ENCODE peak calls at places on chromosomes 4 and X, in ten cellular contexts. T, G, L, I, P, D, E, B, F and H are unnamed samples. For H3K27me3, the result is how much of the 10 kb centered on the place peaks cover.

GRCh38 chrX:111170017-111170416 is 74.0 kb downstream of the PAK3 start:
- DNase-seq in T (no peak), G (no peak), L (peak), I (no peak), P (no peak), D (no peak), E (no peak), B (no peak), F (no peak), H (no peak)

GRCh38 chrX:53080628-53081580 is 1.3 kb upstream of the TSPYL2 start:
- DNase-seq in T (no peak), G (no peak), L (peak), I (peak), P (no peak), D (no peak), E (no peak), B (peak), F (peak), H (peak)

GRCh38 chr4:63460075-63460474 is 949.2 kb downstream of the TECRL start:
- DNase-seq in T (no peak), G (no peak), L (no peak), I (no peak), P (no peak), D (no peak), E (no peak), B (no peak), F (no peak), H (no peak)

GRCh38 chr4:141643557-141643956 is 7.2 kb downstream of the IL15 start:
- DNase-seq in T (no peak), G (no peak), L (peak), I (peak), P (no peak), D (no peak), E (peak), B (no peak), F (no peak), H (peak)

GRCh38 chrX:129678176-129678880 is 23.6 kb upstream of the APLN start:
- DNase-seq in T (peak), G (no peak), L (peak), I (no peak), P (peak), D (peak), E (no peak), B (peak), F (peak), H (peak)

GRCh38 chr4:110231869-110232268 is 33.5 kb upstream of the ELOVL6 start:
- DNase-seq in T (no peak), G (no peak), L (no peak), I (no peak), P (no peak), D (no peak), E (no peak), B (no peak), F (no peak), H (no peak)

GRCh38 chrX:38275615-38276014 is 51.7 kb downstream of the RPGR start:
- DNase-seq in T (no peak), G (no peak), L (peak), I (peak), P (no peak), D (no peak), E (peak), B (no peak), F (no peak), H (peak)

GRCh38 chr4:157221426-157221894 is 932 bp downstream of the GRIA2 start:
- DNase-seq in T (no peak), G (no peak), L (peak), I (no peak), P (no peak), D (no peak), E (no peak), B (peak), F (no peak), H (no peak)

GRCh38 chrX:47556045-47556623 is 4.9 kb upstream of the ARAF start:
- DNase-seq in T (peak), G (peak), L (peak), I (peak), P (peak), D (peak), E (no peak), B (peak), F (peak), H (peak)

GRCh38 chrX:79715448-79715847 is 299.1 kb upstream of the TBX22 start:
- DNase-seq in T (no peak), G (no peak), L (no peak), I (no peak), P (no peak), D (no peak), E (no peak), B (no peak), F (no peak), H (no peak)

GRCh38 chr4:179325181-179325580 is 1882.9 kb upstream of the AGA start:
- DNase-seq in T (no peak), G (no peak), L (peak), I (no peak), P (no peak), D (no peak), E (no peak), B (no peak), F (no peak), H (no peak)

GRCh38 chrX:146054311-146054710 is 236.7 kb downstream of the SLITRK2 start:
- DNase-seq in T (no peak), G (no peak), L (no peak), I (no peak), P (no peak), D (no peak), E (no peak), B (no peak), F (no peak), H (no peak)

GRCh38 chrX:146056511-146057081 is 239.0 kb downstream of the SLITRK2 start:
- DNase-seq in T (no peak), G (no peak), L (no peak), I (no peak), P (no peak), D (no peak), E (no peak), B (peak), F (no peak), H (no peak)

DNA sequence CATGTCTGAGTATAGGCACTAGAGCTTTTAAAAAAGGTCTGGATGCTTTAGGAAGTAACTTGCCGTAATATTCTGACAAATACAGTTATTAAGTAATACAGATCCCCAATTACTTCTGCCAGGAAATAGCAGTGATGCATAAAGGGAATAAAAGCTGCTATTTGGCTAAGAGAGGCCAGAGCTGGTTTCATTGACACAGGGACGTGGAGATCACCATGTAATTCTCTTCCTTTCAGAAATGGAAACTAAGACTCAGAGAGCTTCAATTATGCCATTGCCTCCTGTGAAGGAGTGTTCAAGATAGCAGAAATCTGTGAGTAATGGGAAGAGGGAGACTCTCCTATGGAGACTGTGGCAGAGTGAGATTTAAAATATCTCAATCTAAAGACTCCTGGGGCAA is 238.1 kb downstream of the SLITRK2 start:
- DNase-seq in T (no peak), G (no peak), L (no peak), I (no peak), P (no peak), D (no peak), E (no peak), B (no peak), F (no peak), H (no peak)
- H3K27me3 ChIP-seq in T (under half), G (under half), L (under half), I (under half), P (under half), D (under half), E (under half), B (under half), F (under half), H (under half)

DNA sequence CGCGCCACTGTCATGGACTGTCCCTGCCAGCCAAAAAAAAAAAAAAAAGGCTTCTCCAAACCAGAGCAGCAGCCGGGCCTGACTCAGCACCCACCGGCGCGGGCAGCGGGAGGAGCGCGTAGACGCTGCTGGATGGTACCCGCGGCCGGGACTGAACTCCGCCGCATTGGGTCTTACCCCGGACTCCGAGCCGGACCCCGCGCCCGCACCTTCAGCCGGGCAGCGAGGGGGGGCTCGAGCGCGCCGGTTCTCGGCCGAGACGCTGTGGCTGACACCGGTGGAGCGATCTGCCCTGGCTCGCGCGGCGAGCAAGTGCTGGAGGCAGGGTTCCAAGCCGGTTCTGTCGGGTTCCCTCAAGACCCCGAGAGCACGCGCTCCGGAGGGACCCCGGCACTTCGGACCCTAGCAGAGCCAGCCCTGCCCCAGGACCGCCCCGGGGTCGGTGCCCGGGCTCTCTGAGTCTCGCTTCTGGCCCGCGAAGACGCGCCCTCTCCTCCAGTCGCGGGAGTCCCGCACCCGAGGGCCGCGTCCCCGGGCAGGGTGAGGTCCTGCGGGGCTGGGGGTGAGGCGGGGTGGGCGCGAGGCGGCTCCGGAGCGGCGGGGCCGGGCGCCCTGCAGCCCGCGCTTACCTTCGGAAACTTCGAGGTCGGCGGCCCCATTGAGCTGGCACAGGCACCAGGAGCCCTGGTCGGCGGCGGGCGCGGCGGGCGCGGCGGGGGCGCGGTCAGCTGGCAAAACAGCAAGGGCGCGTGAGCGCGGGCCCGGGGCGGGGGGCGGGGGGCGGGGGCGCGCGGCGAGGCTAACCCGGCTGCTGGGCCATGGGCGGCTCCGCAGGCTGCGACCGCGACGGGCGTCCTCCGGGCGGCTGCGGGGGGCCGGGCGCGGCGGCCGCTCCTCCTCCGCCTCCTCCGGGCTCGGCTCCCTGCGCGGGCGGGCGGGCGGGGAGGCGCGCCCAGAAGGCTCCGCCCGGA is 11.8 kb upstream of the MAN2B2 start:
- DNase-seq in T (no peak), G (no peak), L (peak), I (peak), P (no peak), D (peak), E (no peak), B (peak), F (no peak), H (peak)
- H3K27me3 ChIP-seq in T (under half), G (under half), L (under half), I (under half), P (half or more), D (half or more), E (under half), B (half or more), F (under half), H (half or more)

GRCh38 chrX:72308566-72309296 is 3.0 kb upstream of the CITED1 start:
- DNase-seq in T (peak), G (no peak), L (peak), I (peak), P (peak), D (peak), E (peak), B (peak), F (no peak), H (peak)
- H3K27me3 ChIP-seq in T (under half), G (under half), L (under half), I (half or more), P (half or more), D (under half), E (under half), B (half or more), F (under half), H (under half)

GRCh38 chrX:26466387-26466786 is 250.4 kb downstream of the MAGEB5 start:
- DNase-seq in T (no peak), G (no peak), L (no peak), I (no peak), P (no peak), D (no peak), E (no peak), B (no peak), F (no peak), H (no peak)
- H3K27me3 ChIP-seq in T (under half), G (under half), L (under half), I (under half), P (under half), D (under half), E (under half), B (under half), F (under half), H (under half)

GRCh38 chr4:155245105-155245504 is 36.7 kb downstream of the NPY2R start:
- DNase-seq in T (no peak), G (no peak), L (no peak), I (no peak), P (no peak), D (no peak), E (no peak), B (no peak), F (no peak), H (no peak)

GRCh38 chr4:155248002-155248896 is 39.8 kb downstream of the NPY2R start:
- DNase-seq in T (no peak), G (no peak), L (no peak), I (no peak), P (no peak), D (no peak), E (no peak), B (peak), F (no peak), H (no peak)

GRCh38 chr4:155249036-155249566 is 40.7 kb downstream of the NPY2R start:
- DNase-seq in T (no peak), G (no peak), L (no peak), I (no peak), P (no peak), D (no peak), E (no peak), B (peak), F (no peak), H (no peak)
- H3K27me3 ChIP-seq in T (under half), G (under half), L (under half), I (under half), P (under half), D (under half), E (under half), B (under half), F (under half), H (under half)

DNA sequence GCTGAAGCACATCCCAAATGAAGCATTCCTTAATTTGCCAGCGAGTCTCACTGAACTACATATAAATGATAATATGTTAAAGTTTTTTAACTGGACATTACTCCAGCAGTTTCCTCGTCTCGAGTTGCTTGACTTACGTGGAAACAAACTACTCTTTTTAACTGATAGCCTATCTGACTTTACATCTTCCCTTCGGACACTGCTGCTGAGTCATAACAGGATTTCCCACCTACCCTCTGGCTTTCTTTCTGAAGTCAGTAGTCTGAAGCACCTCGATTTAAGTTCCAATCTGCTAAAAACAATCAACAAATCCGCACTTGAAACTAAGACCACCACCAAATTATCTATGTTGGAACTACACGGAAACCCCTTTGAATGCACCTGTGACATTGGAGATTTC is 14.6 kb downstream of the TLR8 start:
- DNase-seq in T (no peak), G (no peak), L (no peak), I (no peak), P (no peak), D (no peak), E (no peak), B (no peak), F (no peak), H (no peak)
- H3K27me3 ChIP-seq in T (under half), G (under half), L (under half), I (under half), P (under half), D (under half), E (under half), B (under half), F (under half), H (under half)